ENCODE peak calls at places on chromosome 3, in five cellular contexts. O is A549, C is K562, R is HepG2, K is H1. T is an unnamed sample.
A peak's percentile ranks its signal among the peaks of the same experiment; 100 is the strongest.

GRCh38 chr3:13963137-13963886 is 83.4 kb upstream of the WNT7A start:
- DNase-seq in O (no peak), C (no peak), R (no peak), K (no peak), T (no peak)

GRCh38 chr3:4426782-4427344 is 40.2 kb downstream of the SUMF1 start:
- DNase-seq in O (peak; percentile 7), C (no peak), R (peak; percentile 89), K (no peak), T (peak; percentile 91)

GRCh38 chr3:190182418-190183043 is 61.8 kb upstream of the P3H2 start:
- DNase-seq in O (peak; percentile 80), C (no peak), R (no peak), K (no peak), T (no peak)

GRCh38 chr3:127442551-127442950 is 148.0 kb downstream of the TPRA1 start:
- DNase-seq in O (no peak), C (no peak), R (no peak), K (no peak), T (no peak)

GRCh38 chr3:78690806-78691205 is 1077.0 kb downstream of the ROBO1 start:
- DNase-seq in O (no peak), C (no peak), R (no peak), K (no peak), T (no peak)

GRCh38 chr3:72171461-72171860 is 386.5 kb upstream of the PROK2 start:
- DNase-seq in O (no peak), C (no peak), R (no peak), K (no peak), T (no peak)

GRCh38 chr3:127763337-127763736 is 59.0 kb downstream of the MGLL start:
- DNase-seq in O (no peak), C (no peak), R (no peak), K (no peak), T (no peak)

GRCh38 chr3:126267169-126267975 is 87.0 kb upstream of the ALDH1L1 start:
- DNase-seq in O (peak; percentile 75), C (no peak), R (peak; percentile 88), K (peak; percentile 49), T (no peak)

GRCh38 chr3:128011140-128011539 is 41.1 kb upstream of the SEC61A1 start:
- DNase-seq in O (peak; percentile 68), C (peak; percentile 50), R (peak; percentile 29), K (peak; percentile 61), T (no peak)

GRCh38 chr3:194204036-194204792 is 68.3 kb downstream of the HES1 start:
- DNase-seq in O (no peak), C (no peak), R (no peak), K (no peak), T (no peak)

GRCh38 chr3:184727357-184728060 is 15.6 kb upstream of the MAGEF1 start:
- DNase-seq in O (peak; percentile 68), C (peak; percentile 72), R (peak; percentile 75), K (peak; percentile 74), T (no peak)

GRCh38 chr3:46671541-46672348 is 21.7 kb downstream of the ALS2CL start:
- DNase-seq in O (no peak), C (no peak), R (no peak), K (no peak), T (no peak)

GRCh38 chr3:136584728-136585127 is 167.4 kb downstream of the STAG1 start:
- DNase-seq in O (no peak), C (no peak), R (no peak), K (no peak), T (no peak)

GRCh38 chr3:101992861-101993260 is 143.5 kb downstream of the NFKBIZ start:
- DNase-seq in O (no peak), C (no peak), R (no peak), K (no peak), T (no peak)

GRCh38 chr3:147616998-147617619 is 207.9 kb downstream of the ZIC1 start:
- DNase-seq in O (peak; percentile 26), C (no peak), R (peak; percentile 18), K (no peak), T (no peak)

GRCh38 chr3:159146856-159147255 is 345.0 kb downstream of the MFSD1 start:
- DNase-seq in O (no peak), C (no peak), R (no peak), K (no peak), T (no peak)

GRCh38 chr3:5013021-5013906 is 34.0 kb downstream of the BHLHE40 start:
- DNase-seq in O (peak; percentile 95), C (peak; percentile 91), R (peak; percentile 29), K (peak; percentile 15), T (no peak)

GRCh38 chr3:174376346-174376745 is 482.8 kb upstream of the NAALADL2 start:
- DNase-seq in O (no peak), C (no peak), R (no peak), K (no peak), T (no peak)

GRCh38 chr3:71130516-71131384 is 452.8 kb downstream of the FOXP1 start:
- DNase-seq in O (peak; percentile 59), C (no peak), R (peak; percentile 35), K (no peak), T (no peak)

GRCh38 chr3:123949606-123950005 is 11.4 kb downstream of the CCDC14 start:
- DNase-seq in O (no peak), C (no peak), R (no peak), K (no peak), T (no peak)

GRCh38 chr3:151479452-151479851 is 18.6 kb upstream of the IGSF10 start:
- DNase-seq in O (no peak), C (no peak), R (no peak), K (no peak), T (no peak)
- TF ChIP-seq HDAC2 in O (no peak), C (no peak), R (no peak), K (no peak), T (no peak)

GRCh38 chr3:53819163-53819868 is 26.9 kb downstream of the CHDH start:
- DNase-seq in O (no peak), C (no peak), R (no peak), K (no peak), T (no peak)
- TF ChIP-seq KDM1A in O (no peak), C (no peak), R (no peak), K (no peak), T (no peak)

DNA sequence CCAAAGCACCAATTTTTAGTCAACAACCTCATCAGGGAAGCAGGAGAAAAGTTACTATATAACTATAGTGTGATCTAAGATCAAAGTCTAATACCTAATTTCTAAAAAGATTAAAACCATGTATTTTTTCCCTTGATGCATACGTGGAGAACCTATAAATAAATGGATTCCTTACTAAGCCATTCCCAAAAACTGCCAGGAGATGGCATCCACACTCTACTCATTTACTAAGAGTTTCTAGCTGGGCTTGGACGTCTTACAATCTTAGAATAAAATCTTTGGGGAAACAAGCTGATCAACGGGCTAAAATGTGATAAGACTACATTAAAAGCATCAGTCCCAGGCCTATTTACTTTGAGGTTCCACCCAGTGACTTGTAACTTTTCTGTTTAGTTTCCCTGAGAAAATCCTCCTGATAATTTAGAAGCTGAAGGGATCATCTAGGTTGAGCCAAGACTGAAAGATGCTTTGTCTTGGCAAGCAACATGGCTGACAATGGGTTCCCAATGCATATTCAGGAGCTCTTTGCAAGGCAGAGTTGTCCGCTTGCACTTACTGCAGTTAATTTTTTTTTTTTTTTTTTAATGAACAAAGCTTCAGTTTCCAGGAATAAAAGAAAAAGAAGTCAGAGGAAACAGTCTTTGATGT is 85.5 kb upstream of the FGF12 start:
- DNase-seq in O (peak; percentile 61), C (no peak), R (peak; percentile 54), K (no peak), T (no peak)
- TF ChIP-seq HDAC2 in O (no peak), C (no peak), R (no peak), K (no peak), T (no peak)

GRCh38 chr3:186180891-186181471 is 72.1 kb upstream of the ETV5 start:
- DNase-seq in O (no peak), C (no peak), R (no peak), K (no peak), T (no peak)
- TF ChIP-seq KDM1A in O (no peak), C (no peak), R (no peak), K (no peak), T (no peak)

GRCh38 chr3:141012571-141012970 is 38.6 kb upstream of the SPSB4 start:
- DNase-seq in O (no peak), C (no peak), R (no peak), K (no peak), T (no peak)

GRCh38 chr3:141015486-141015885 is 35.7 kb upstream of the SPSB4 start:
- DNase-seq in O (no peak), C (no peak), R (no peak), K (no peak), T (no peak)

GRCh38 chr3:141009496-141009895 is 41.7 kb upstream of the SPSB4 start:
- DNase-seq in O (no peak), C (no peak), R (no peak), K (no peak), T (no peak)

GRCh38 chr3:141006344-141006743 is 44.8 kb upstream of the SPSB4 start:
- DNase-seq in O (no peak), C (no peak), R (no peak), K (no peak), T (no peak)

GRCh38 chr3:141011511-141012262 is 39.5 kb upstream of the SPSB4 start:
- DNase-seq in O (peak; percentile 56), C (peak; percentile 58), R (peak; percentile 45), K (peak; percentile 66), T (no peak)
- TF ChIP-seq HDAC2 in O (no peak), C (no peak), R (no peak), K (no peak), T (no peak)

GRCh38 chr3:169678122-169678521 is 14.6 kb upstream of the MECOM start:
- DNase-seq in O (no peak), C (no peak), R (no peak), K (no peak), T (no peak)
- TF ChIP-seq KDM1A in O (no peak), C (no peak), R (no peak), K (no peak), T (no peak)

GRCh38 chr3:152254031-152254430 is 14.7 kb upstream of the MBNL1 start:
- DNase-seq in O (no peak), C (no peak), R (no peak), K (no peak), T (no peak)
- TF ChIP-seq HDAC2 in O (no peak), C (no peak), R (no peak), K (no peak), T (no peak)

T was measured in GM12878.